ENCODE peak calls at places on chromosomes 7 and 10, in six cellular contexts. X is NB4; B is OCI-LY7; N is nucleus accumbens; T is naive thymus-derived CD8-positive, alpha-beta T cell; P is fibroblast of lung. A is an unnamed sample.

GRCh38 chr7:73901231-73901822 is 40.4 kb downstream of the TMEM270 start:
- DNase-seq in X (no peak), B (no peak), N (no peak), T (no peak), P (no peak), A (no peak)

GRCh38 chr10:133318494-133319127 is 9.9 kb downstream of the ZNF511 start:
- DNase-seq in X (peak; percentile 87), B (no peak), N (no peak), T (peak; percentile 59), P (peak; percentile 46), A (no peak)

GRCh38 chr7:3463696-3464095 is 162.6 kb downstream of the SDK1 start:
- DNase-seq in X (no peak), B (no peak), N (no peak), T (no peak), P (no peak), A (no peak)

GRCh38 chr7:52684388-52684787 is 351.0 kb upstream of the POM121L12 start:
- DNase-seq in X (no peak), B (no peak), N (no peak), T (no peak), P (no peak), A (no peak)

GRCh38 chr10:91108820-91109219 is 111.6 kb upstream of the PCGF5 start:
- DNase-seq in X (no peak), B (no peak), N (no peak), T (no peak), P (no peak), A (no peak)

GRCh38 chr7:105779856-105780815 is 96.3 kb downstream of the ATXN7L1 start:
- DNase-seq in X (no peak), B (no peak), N (no peak), T (no peak), P (no peak), A (no peak)

GRCh38 chr10:91006001-91006751 is 85.3 kb upstream of the ANKRD1 start:
- DNase-seq in X (peak; percentile 69), B (peak; percentile 65), N (peak; percentile 57), T (peak; percentile 58), P (peak; percentile 73), A (peak; percentile 75)

GRCh38 chr7:7720750-7721621 is 2.6 kb upstream of the RPA3 start:
- DNase-seq in X (no peak), B (no peak), N (no peak), T (no peak), P (no peak), A (no peak)

GRCh38 chr7:27137603-27138410 is 5.7 kb downstream of the HOXA5 start:
- DNase-seq in X (no peak), B (no peak), N (no peak), T (no peak), P (no peak), A (no peak)

GRCh38 chr7:103987455-103987854 is 2.0 kb downstream of the RELN start:
- DNase-seq in X (no peak), B (no peak), N (no peak), T (no peak), P (no peak), A (no peak)

GRCh38 chr10:78811174-78811573 is 257.6 kb upstream of the ZMIZ1 start:
- DNase-seq in X (no peak), B (no peak), N (no peak), T (no peak), P (no peak), A (no peak)

GRCh38 chr10:88342733-88343310 is 240.3 kb downstream of the RNLS start:
- DNase-seq in X (no peak), B (no peak), N (no peak), T (no peak), P (no peak), A (no peak)

GRCh38 chr7:5594616-5595544 is 171.2 kb upstream of the TNRC18 start:
- DNase-seq in X (peak; percentile 86), B (no peak), N (no peak), T (no peak), P (peak; percentile 50), A (no peak)

GRCh38 chr10:24208661-24209420 is at the start of gene KIAA1217:
- DNase-seq in X (no peak), B (no peak), N (no peak), T (no peak), P (peak; percentile 63), A (no peak)

GRCh38 chr10:121942749-121943148 is 14.9 kb upstream of the ATE1 start:
- DNase-seq in X (peak; percentile 95), B (no peak), N (no peak), T (no peak), P (peak; percentile 91), A (peak; percentile 82)

GRCh38 chr7:359226-359775 is 69.3 kb downstream of the FOXL3 start:
- DNase-seq in X (no peak), B (no peak), N (no peak), T (no peak), P (no peak), A (no peak)

GRCh38 chr10:50469288-50469687 is 154.5 kb downstream of the SGMS1 start:
- DNase-seq in X (no peak), B (no peak), N (no peak), T (no peak), P (peak; percentile 60), A (peak; percentile 58)

GRCh38 chr7:155444746-155445145 is 13.2 kb upstream of the EN2 start:
- DNase-seq in X (no peak), B (no peak), N (no peak), T (no peak), P (no peak), A (no peak)

GRCh38 chr10:126463306-126463705 is 75.0 kb upstream of the ADAM12 start:
- DNase-seq in X (no peak), B (no peak), N (no peak), T (no peak), P (no peak), A (no peak)

GRCh38 chr7:69932034-69932628 is 333.9 kb downstream of the AUTS2 start:
- DNase-seq in X (peak; percentile 54), B (peak; percentile 60), N (peak; percentile 21), T (no peak), P (peak; percentile 37), A (no peak)

GRCh38 chr10:101236376-101237079 is 7.3 kb upstream of the LBX1 start:
- DNase-seq in X (no peak), B (no peak), N (no peak), T (no peak), P (no peak), A (peak; percentile 11)

GRCh38 chr7:135716677-135717238 is 11.2 kb downstream of the SLC13A4 start:
- DNase-seq in X (no peak), B (no peak), N (no peak), T (no peak), P (peak; percentile 90), A (peak; percentile 71)

GRCh38 chr7:6650521-6651011 is 13.4 kb downstream of the ZNF316 start:
- DNase-seq in X (no peak), B (no peak), N (no peak), T (no peak), P (no peak), A (no peak)

GRCh38 chr10:29731760-29732159 is 97.0 kb upstream of the SVIL start:
- DNase-seq in X (no peak), B (no peak), N (no peak), T (no peak), P (peak; percentile 38), A (no peak)

GRCh38 chr7:31816810-31817209 is 129.8 kb downstream of the PPP1R17 start:
- DNase-seq in X (no peak), B (no peak), N (no peak), T (no peak), P (peak; percentile 10), A (no peak)

GRCh38 chr10:992523-993340 is 4.5 kb downstream of the GTPBP4 start:
- DNase-seq in X (no peak), B (no peak), N (no peak), T (no peak), P (no peak), A (no peak)

GRCh38 chr7:81672872-81673271 is 97.0 kb downstream of the HGF start:
- DNase-seq in X (no peak), B (no peak), N (no peak), T (no peak), P (no peak), A (no peak)

GRCh38 chr10:48232717-48233447 is 41.6 kb downstream of the FRMPD2 start:
- DNase-seq in X (no peak), B (no peak), N (no peak), T (no peak), P (no peak), A (no peak)

GRCh38 chr10:4260483-4260882 is 475.5 kb upstream of the KLF6 start:
- DNase-seq in X (no peak), B (no peak), N (no peak), T (no peak), P (peak; percentile 59), A (no peak)

GRCh38 chr7:155764432-155764798 is 47.8 kb downstream of the SHH start:
- DNase-seq in X (peak; percentile 25), B (no peak), N (no peak), T (peak; percentile 18), P (no peak), A (no peak)

GRCh38 chr10:5963591-5963990 is 13.8 kb downstream of the IL15RA start:
- DNase-seq in X (no peak), B (no peak), N (no peak), T (no peak), P (no peak), A (no peak)

GRCh38 chr10:131532745-131533341 is 221.3 kb upstream of the TCERG1L start:
- DNase-seq in X (no peak), B (no peak), N (no peak), T (no peak), P (no peak), A (no peak)

GRCh38 chr7:130154501-130155317 is 50.5 kb downstream of the TMEM209 start:
- DNase-seq in X (no peak), B (no peak), N (no peak), T (no peak), P (no peak), A (no peak)

GRCh38 chr10:52566471-52567246 is 205.9 kb downstream of the MBL2 start:
- DNase-seq in X (peak; percentile 16), B (peak; percentile 10), N (no peak), T (no peak), P (peak; percentile 38), A (peak; percentile 69)

GRCh38 chr7:158824028-158824427 is 5.3 kb downstream of the ESYT2 start:
- DNase-seq in X (peak; percentile 97), B (peak; percentile 19), N (no peak), T (peak; percentile 45), P (peak; percentile 34), A (no peak)

GRCh38 chr10:104127411-104127810 is 5.4 kb downstream of the SFR1 start:
- DNase-seq in X (peak; percentile 45), B (peak; percentile 34), N (no peak), T (no peak), P (no peak), A (no peak)

GRCh38 chr10:112519129-112519761 is 72.2 kb downstream of the VTI1A start:
- DNase-seq in X (no peak), B (no peak), N (no peak), T (no peak), P (no peak), A (no peak)

GRCh38 chr7:926061-927030 is 28.1 kb downstream of the ADAP1 start:
- DNase-seq in X (no peak), B (no peak), N (peak; percentile 44), T (no peak), P (no peak), A (no peak)

GRCh38 chr7:3430588-3430987 is 129.5 kb downstream of the SDK1 start:
- DNase-seq in X (no peak), B (no peak), N (no peak), T (no peak), P (no peak), A (no peak)